ENCODE peak calls at places on chromosome 13, in five cellular contexts. One of them, this sample, is unnamed.

GRCh38 chr13:80438521-80438920 is 97.6 kb upstream of the SPRY2 start:
- ATAC-seq in A549: no peak
- ATAC-seq in HepG2: no peak
- ATAC-seq in upper lobe of left lung: no peak
- ATAC-seq in GM12878: no peak
- ATAC-seq in this sample: no peak

GRCh38 chr13:106865706-106866288 is 297.9 kb upstream of the ARGLU1 start:
- ATAC-seq in GM12878: no peak
- ATAC-seq in A549: no peak
- ATAC-seq in HepG2: no peak
- ATAC-seq in upper lobe of left lung: no peak
- ATAC-seq in this sample: no peak

GRCh38 chr13:97356592-97356991 is 77.4 kb upstream of the RAP2A start:
- ATAC-seq in A549: no peak
- ATAC-seq in GM12878: no peak
- ATAC-seq in upper lobe of left lung: no peak
- ATAC-seq in HepG2: no peak
- ATAC-seq in this sample: no peak

GRCh38 chr13:111537843-111538499 is 217.5 kb downstream of the TEX29 start:
- ATAC-seq in GM12878: no peak
- ATAC-seq in A549: no peak
- ATAC-seq in HepG2: no peak
- ATAC-seq in upper lobe of left lung: no peak
- ATAC-seq in this sample: no peak

GRCh38 chr13:112067121-112067741 is at the start of gene SOX1:
- ATAC-seq in GM12878: no peak
- ATAC-seq in HepG2: no peak
- ATAC-seq in A549: no peak
- ATAC-seq in upper lobe of left lung: no peak
- ATAC-seq in this sample: no peak

GRCh38 chr13:51534075-51534817 is 50.0 kb upstream of the WDFY2 start:
- ATAC-seq in A549: peak
- ATAC-seq in upper lobe of left lung: no peak
- ATAC-seq in GM12878: peak
- ATAC-seq in HepG2: peak
- ATAC-seq in this sample: no peak

GRCh38 chr13:43411741-43412140 is 375.0 kb downstream of the ENOX1 start:
- ATAC-seq in upper lobe of left lung: no peak
- ATAC-seq in HepG2: no peak
- ATAC-seq in A549: no peak
- ATAC-seq in GM12878: no peak
- ATAC-seq in this sample: peak

GRCh38 chr13:113804703-113805430 is 45.8 kb downstream of the TMEM255B start:
- ATAC-seq in HepG2: no peak
- ATAC-seq in upper lobe of left lung: no peak
- ATAC-seq in A549: no peak
- ATAC-seq in GM12878: no peak
- ATAC-seq in this sample: no peak

GRCh38 chr13:42009057-42009456 is 39.4 kb upstream of the DGKH start:
- ATAC-seq in A549: no peak
- ATAC-seq in upper lobe of left lung: no peak
- ATAC-seq in GM12878: peak
- ATAC-seq in HepG2: no peak
- ATAC-seq in this sample: no peak

GRCh38 chr13:84645196-84646071 is 763.2 kb upstream of the SLITRK1 start:
- ATAC-seq in HepG2: no peak
- ATAC-seq in upper lobe of left lung: peak
- ATAC-seq in A549: no peak
- ATAC-seq in GM12878: no peak
- ATAC-seq in this sample: no peak

GRCh38 chr13:51244637-51245405 is 22.6 kb downstream of the FAM124A start:
- ATAC-seq in upper lobe of left lung: no peak
- ATAC-seq in A549: no peak
- ATAC-seq in GM12878: no peak
- ATAC-seq in HepG2: no peak
- ATAC-seq in this sample: no peak

GRCh38 chr13:26784704-26785639 is 24.4 kb upstream of the GPR12 start:
- ATAC-seq in A549: no peak
- ATAC-seq in HepG2: no peak
- ATAC-seq in GM12878: peak
- ATAC-seq in upper lobe of left lung: no peak
- ATAC-seq in this sample: peak

GRCh38 chr13:22121340-22121739 is 450.5 kb downstream of the FGF9 start:
- ATAC-seq in upper lobe of left lung: no peak
- ATAC-seq in HepG2: no peak
- ATAC-seq in A549: no peak
- ATAC-seq in GM12878: peak
- ATAC-seq in this sample: no peak

GRCh38 chr13:91162180-91162579 is 185.3 kb upstream of the MIR17HG start:
- ATAC-seq in GM12878: peak
- ATAC-seq in A549: no peak
- ATAC-seq in upper lobe of left lung: no peak
- ATAC-seq in HepG2: peak
- ATAC-seq in this sample: no peak

GRCh38 chr13:73602295-73602694 is 531.9 kb downstream of the KLF12 start:
- ATAC-seq in A549: no peak
- ATAC-seq in upper lobe of left lung: no peak
- ATAC-seq in HepG2: no peak
- ATAC-seq in GM12878: no peak
- ATAC-seq in this sample: no peak

GRCh38 chr13:30113531-30113930 is 193.8 kb downstream of the KATNAL1 start:
- ATAC-seq in HepG2: peak
- ATAC-seq in GM12878: no peak
- ATAC-seq in upper lobe of left lung: no peak
- ATAC-seq in A549: no peak
- ATAC-seq in this sample: no peak

GRCh38 chr13:52815330-52815729 is 33.1 kb downstream of the PCDH8 start:
- ATAC-seq in GM12878: no peak
- ATAC-seq in A549: no peak
- ATAC-seq in upper lobe of left lung: no peak
- ATAC-seq in HepG2: no peak
- ATAC-seq in this sample: no peak

GRCh38 chr13:75405976-75406703 is 75.8 kb downstream of the TBC1D4 start:
- ATAC-seq in A549: no peak
- ATAC-seq in upper lobe of left lung: no peak
- ATAC-seq in HepG2: no peak
- ATAC-seq in GM12878: no peak
- ATAC-seq in this sample: peak

GRCh38 chr13:57629391-57629804 is 2.1 kb upstream of the PCDH17 start:
- ATAC-seq in GM12878: peak
- ATAC-seq in A549: no peak
- ATAC-seq in upper lobe of left lung: no peak
- ATAC-seq in HepG2: no peak
- ATAC-seq in this sample: peak

GRCh38 chr13:113319371-113319770 is 22.3 kb downstream of the LAMP1 start:
- ATAC-seq in A549: no peak
- ATAC-seq in HepG2: peak
- ATAC-seq in GM12878: no peak
- ATAC-seq in upper lobe of left lung: peak
- ATAC-seq in this sample: no peak

GRCh38 chr13:93055233-93055632 is 171.4 kb upstream of the GPC6 start:
- ATAC-seq in upper lobe of left lung: no peak
- ATAC-seq in HepG2: no peak
- ATAC-seq in A549: no peak
- ATAC-seq in GM12878: no peak
- ATAC-seq in this sample: no peak
- TF ChIP-seq EP300 in upper lobe of left lung: no peak
- TF ChIP-seq EP300 in HepG2: no peak
- TF ChIP-seq EP300 in A549: no peak
- TF ChIP-seq EP300 in GM12878: no peak
- TF ChIP-seq EP300 in this sample: no peak

GRCh38 chr13:33076451-33076992 is 60.3 kb downstream of the KL start:
- ATAC-seq in GM12878: no peak
- ATAC-seq in HepG2: no peak
- ATAC-seq in upper lobe of left lung: no peak
- ATAC-seq in A549: no peak
- ATAC-seq in this sample: no peak

GRCh38 chr13:33079960-33080359 is 63.7 kb downstream of the KL start:
- ATAC-seq in HepG2: no peak
- ATAC-seq in GM12878: no peak
- ATAC-seq in A549: no peak
- ATAC-seq in upper lobe of left lung: no peak
- ATAC-seq in this sample: no peak

GRCh38 chr13:33080962-33081655 is 64.9 kb downstream of the KL start:
- ATAC-seq in A549: no peak
- ATAC-seq in upper lobe of left lung: no peak
- ATAC-seq in GM12878: no peak
- ATAC-seq in HepG2: no peak
- ATAC-seq in this sample: no peak

GRCh38 chr13:33075996-33076395 is 59.8 kb downstream of the KL start:
- ATAC-seq in upper lobe of left lung: no peak
- ATAC-seq in GM12878: no peak
- ATAC-seq in HepG2: no peak
- ATAC-seq in A549: no peak
- ATAC-seq in this sample: no peak

GRCh38 chr13:33078268-33078667 is 62.0 kb downstream of the KL start:
- ATAC-seq in GM12878: no peak
- ATAC-seq in A549: no peak
- ATAC-seq in upper lobe of left lung: no peak
- ATAC-seq in HepG2: no peak
- ATAC-seq in this sample: no peak
- H3K27ac ChIP-seq in GM12878: no peak
- H3K27ac ChIP-seq in A549: no peak
- H3K27ac ChIP-seq in upper lobe of left lung: no peak
- H3K27ac ChIP-seq in HepG2: no peak
- H3K27ac ChIP-seq in this sample: peak

GRCh38 chr13:79393564-79394249 is 12.3 kb downstream of the RBM26 start:
- ATAC-seq in GM12878: peak
- ATAC-seq in HepG2: peak
- ATAC-seq in upper lobe of left lung: peak
- ATAC-seq in A549: no peak
- ATAC-seq in this sample: no peak
- H3K4me3 ChIP-seq in GM12878: peak
- H3K4me3 ChIP-seq in HepG2: peak
- H3K4me3 ChIP-seq in upper lobe of left lung: peak
- H3K4me3 ChIP-seq in A549: no peak
- H3K4me3 ChIP-seq in this sample: no peak

DNA sequence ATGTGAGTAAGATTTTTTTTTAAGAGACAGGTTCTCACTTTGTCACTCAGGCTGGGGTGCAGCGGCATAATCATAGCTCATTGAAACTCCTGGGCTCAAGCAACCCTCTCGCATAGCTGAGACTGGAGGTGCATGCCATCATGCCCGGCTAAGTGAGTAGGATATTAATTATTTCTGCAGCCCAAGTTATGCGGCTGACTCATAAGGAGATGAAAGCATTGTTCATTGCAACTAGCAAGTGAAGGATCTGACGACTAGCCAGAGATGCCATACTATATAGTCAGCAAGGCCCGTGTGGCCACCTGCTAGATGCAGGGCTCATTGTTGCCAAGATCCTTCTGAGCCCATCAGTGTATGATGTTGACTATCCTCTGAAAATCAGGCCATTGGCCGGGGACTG is 45.2 kb downstream of the ABCC4 start:
- ATAC-seq in upper lobe of left lung: peak
- ATAC-seq in A549: peak
- ATAC-seq in GM12878: no peak
- ATAC-seq in HepG2: no peak
- ATAC-seq in this sample: no peak
- TF ChIP-seq EP300 in upper lobe of left lung: no peak
- TF ChIP-seq EP300 in A549: peak
- TF ChIP-seq EP300 in GM12878: no peak
- TF ChIP-seq EP300 in HepG2: no peak
- TF ChIP-seq EP300 in this sample: no peak

GRCh38 chr13:45466359-45466758 is 1.6 kb downstream of the COG3 start:
- ATAC-seq in GM12878: no peak
- ATAC-seq in upper lobe of left lung: no peak
- ATAC-seq in A549: no peak
- ATAC-seq in HepG2: no peak
- ATAC-seq in this sample: no peak
- H3K27ac ChIP-seq in GM12878: no peak
- H3K27ac ChIP-seq in upper lobe of left lung: no peak
- H3K27ac ChIP-seq in A549: no peak
- H3K27ac ChIP-seq in HepG2: peak
- H3K27ac ChIP-seq in this sample: no peak

This sample was measured in gastroesophageal sphincter.